ENCODE peak calls at places on chromosomes 3 and 15, in seven cellular contexts. One of them, this sample, is unnamed.

GRCh38 chr3:185825639-185826481 is 1.0 kb upstream of the IGF2BP2 start:
- DNase-seq in AG09319: no peak
- DNase-seq in heart left ventricle: peak
- DNase-seq in activated B cell treated with CpG ODN at 0.5 μM for 24 hours: peak
- DNase-seq in GM20000: peak
- DNase-seq in omental fat pad: no peak
- DNase-seq in GM12878: no peak
- DNase-seq in this sample: no peak

GRCh38 chr3:66138336-66139234 is 82.2 kb upstream of the SLC25A26 start:
- DNase-seq in omental fat pad: no peak
- DNase-seq in GM12878: no peak
- DNase-seq in GM20000: peak
- DNase-seq in AG09319: peak
- DNase-seq in heart left ventricle: peak
- DNase-seq in activated B cell treated with CpG ODN at 0.5 μM for 24 hours: no peak
- DNase-seq in this sample: no peak

GRCh38 chr3:4830586-4830914 is 148.7 kb upstream of the BHLHE40 start:
- DNase-seq in GM12878: no peak
- DNase-seq in AG09319: no peak
- DNase-seq in heart left ventricle: no peak
- DNase-seq in omental fat pad: no peak
- DNase-seq in GM20000: no peak
- DNase-seq in activated B cell treated with CpG ODN at 0.5 μM for 24 hours: no peak
- DNase-seq in this sample: no peak

GRCh38 chr15:80214979-80215378 is 37.0 kb downstream of the CTXND1 start:
- DNase-seq in GM20000: no peak
- DNase-seq in heart left ventricle: no peak
- DNase-seq in GM12878: no peak
- DNase-seq in omental fat pad: no peak
- DNase-seq in activated B cell treated with CpG ODN at 0.5 μM for 24 hours: no peak
- DNase-seq in AG09319: no peak
- DNase-seq in this sample: no peak

GRCh38 chr15:81400640-81401236 is 26.7 kb upstream of the TMC3 start:
- DNase-seq in heart left ventricle: no peak
- DNase-seq in activated B cell treated with CpG ODN at 0.5 μM for 24 hours: no peak
- DNase-seq in GM20000: peak
- DNase-seq in GM12878: peak
- DNase-seq in omental fat pad: no peak
- DNase-seq in AG09319: peak
- DNase-seq in this sample: peak

GRCh38 chr3:69104585-69104984 is 17.8 kb downstream of the LMOD3 start:
- DNase-seq in omental fat pad: no peak
- DNase-seq in GM12878: no peak
- DNase-seq in GM20000: no peak
- DNase-seq in activated B cell treated with CpG ODN at 0.5 μM for 24 hours: no peak
- DNase-seq in heart left ventricle: no peak
- DNase-seq in AG09319: no peak
- DNase-seq in this sample: no peak

GRCh38 chr15:49421991-49422390 is 1.1 kb upstream of the FGF7 start:
- DNase-seq in omental fat pad: no peak
- DNase-seq in heart left ventricle: peak
- DNase-seq in activated B cell treated with CpG ODN at 0.5 μM for 24 hours: peak
- DNase-seq in GM12878: peak
- DNase-seq in GM20000: peak
- DNase-seq in AG09319: peak
- DNase-seq in this sample: peak

GRCh38 chr3:141368062-141368924 is at the start of gene ZBTB38:
- DNase-seq in activated B cell treated with CpG ODN at 0.5 μM for 24 hours: no peak
- DNase-seq in AG09319: peak
- DNase-seq in GM12878: no peak
- DNase-seq in omental fat pad: peak
- DNase-seq in heart left ventricle: peak
- DNase-seq in GM20000: peak
- DNase-seq in this sample: peak

GRCh38 chr15:99618941-99619411 is 53.2 kb downstream of the MEF2A start:
- DNase-seq in activated B cell treated with CpG ODN at 0.5 μM for 24 hours: no peak
- DNase-seq in heart left ventricle: no peak
- DNase-seq in GM20000: no peak
- DNase-seq in omental fat pad: no peak
- DNase-seq in AG09319: no peak
- DNase-seq in GM12878: no peak
- DNase-seq in this sample: no peak

GRCh38 chr3:152073267-152073666 is 195.5 kb upstream of the MBNL1 start:
- DNase-seq in GM12878: no peak
- DNase-seq in GM20000: no peak
- DNase-seq in activated B cell treated with CpG ODN at 0.5 μM for 24 hours: no peak
- DNase-seq in AG09319: no peak
- DNase-seq in heart left ventricle: no peak
- DNase-seq in omental fat pad: no peak
- DNase-seq in this sample: no peak

GRCh38 chr15:61266916-61267315 is 37.8 kb upstream of the RORA start:
- DNase-seq in GM12878: no peak
- DNase-seq in AG09319: no peak
- DNase-seq in omental fat pad: no peak
- DNase-seq in heart left ventricle: no peak
- DNase-seq in GM20000: no peak
- DNase-seq in activated B cell treated with CpG ODN at 0.5 μM for 24 hours: no peak
- DNase-seq in this sample: no peak

GRCh38 chr15:41438206-41438605 is 21.3 kb downstream of the RTF1 start:
- DNase-seq in omental fat pad: no peak
- DNase-seq in GM12878: no peak
- DNase-seq in activated B cell treated with CpG ODN at 0.5 μM for 24 hours: no peak
- DNase-seq in AG09319: no peak
- DNase-seq in heart left ventricle: no peak
- DNase-seq in GM20000: no peak
- DNase-seq in this sample: no peak

GRCh38 chr15:50053457-50053856 is 65.6 kb downstream of the ATP8B4 start:
- DNase-seq in omental fat pad: no peak
- DNase-seq in GM20000: no peak
- DNase-seq in GM12878: no peak
- DNase-seq in heart left ventricle: no peak
- DNase-seq in AG09319: no peak
- DNase-seq in activated B cell treated with CpG ODN at 0.5 μM for 24 hours: no peak
- DNase-seq in this sample: no peak

GRCh38 chr3:13579089-13579488 is 30.2 kb downstream of the FBLN2 start:
- DNase-seq in activated B cell treated with CpG ODN at 0.5 μM for 24 hours: no peak
- DNase-seq in GM20000: no peak
- DNase-seq in GM12878: no peak
- DNase-seq in heart left ventricle: no peak
- DNase-seq in AG09319: peak
- DNase-seq in omental fat pad: no peak
- DNase-seq in this sample: peak

GRCh38 chr3:170059447-170059846 is 21.7 kb downstream of the GPR160 start:
- DNase-seq in activated B cell treated with CpG ODN at 0.5 μM for 24 hours: no peak
- DNase-seq in GM20000: no peak
- DNase-seq in GM12878: no peak
- DNase-seq in heart left ventricle: no peak
- DNase-seq in omental fat pad: no peak
- DNase-seq in AG09319: no peak
- DNase-seq in this sample: no peak

GRCh38 chr3:170062068-170062467 is 24.3 kb downstream of the GPR160 start:
- DNase-seq in AG09319: no peak
- DNase-seq in GM12878: no peak
- DNase-seq in heart left ventricle: no peak
- DNase-seq in omental fat pad: no peak
- DNase-seq in activated B cell treated with CpG ODN at 0.5 μM for 24 hours: no peak
- DNase-seq in GM20000: no peak
- DNase-seq in this sample: no peak

GRCh38 chr3:170063691-170064090 is 25.9 kb downstream of the GPR160 start:
- DNase-seq in omental fat pad: no peak
- DNase-seq in GM20000: no peak
- DNase-seq in activated B cell treated with CpG ODN at 0.5 μM for 24 hours: no peak
- DNase-seq in AG09319: no peak
- DNase-seq in GM12878: no peak
- DNase-seq in heart left ventricle: no peak
- DNase-seq in this sample: no peak

GRCh38 chr3:170064108-170064507 is 26.3 kb downstream of the GPR160 start:
- DNase-seq in AG09319: no peak
- DNase-seq in heart left ventricle: no peak
- DNase-seq in GM20000: no peak
- DNase-seq in omental fat pad: no peak
- DNase-seq in GM12878: no peak
- DNase-seq in activated B cell treated with CpG ODN at 0.5 μM for 24 hours: no peak
- DNase-seq in this sample: no peak

DNA sequence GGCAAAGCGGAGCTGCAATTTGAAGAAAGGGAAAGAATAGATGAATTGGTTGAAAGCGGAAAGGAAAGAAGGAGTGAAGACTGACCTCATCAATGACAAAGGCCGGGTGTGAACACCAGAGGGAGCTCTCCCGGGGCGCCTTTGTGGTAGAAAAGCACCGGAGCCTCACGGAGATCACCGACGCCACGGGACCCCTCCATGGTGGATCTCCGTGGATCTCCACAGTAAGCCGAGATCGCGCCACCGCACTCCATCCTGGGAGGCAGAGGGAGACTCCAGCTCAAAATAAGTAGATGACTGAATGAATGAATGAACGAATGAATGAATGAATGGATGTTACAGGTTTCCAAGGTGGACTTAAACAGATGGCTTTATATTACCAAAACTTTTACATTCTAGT is 25.0 kb downstream of the GPR160 start:
- DNase-seq in GM12878: no peak
- DNase-seq in AG09319: no peak
- DNase-seq in GM20000: no peak
- DNase-seq in omental fat pad: no peak
- DNase-seq in activated B cell treated with CpG ODN at 0.5 μM for 24 hours: no peak
- DNase-seq in heart left ventricle: no peak
- DNase-seq in this sample: no peak
- TF ChIP-seq CTCF in GM12878: no peak
- TF ChIP-seq CTCF in AG09319: no peak
- TF ChIP-seq CTCF in GM20000: no peak
- TF ChIP-seq CTCF in omental fat pad: no peak
- TF ChIP-seq CTCF in activated B cell treated with CpG ODN at 0.5 μM for 24 hours: no peak
- TF ChIP-seq CTCF in heart left ventricle: no peak
- TF ChIP-seq CTCF in this sample: no peak

GRCh38 chr3:127822166-127822835 is at the start of gene MGLL:
- DNase-seq in omental fat pad: no peak
- DNase-seq in GM20000: peak
- DNase-seq in heart left ventricle: peak
- DNase-seq in GM12878: no peak
- DNase-seq in activated B cell treated with CpG ODN at 0.5 μM for 24 hours: peak
- DNase-seq in AG09319: no peak
- DNase-seq in this sample: no peak
- TF ChIP-seq CTCF in omental fat pad: no peak
- TF ChIP-seq CTCF in GM20000: no peak
- TF ChIP-seq CTCF in heart left ventricle: peak
- TF ChIP-seq CTCF in GM12878: no peak
- TF ChIP-seq CTCF in activated B cell treated with CpG ODN at 0.5 μM for 24 hours: no peak
- TF ChIP-seq CTCF in AG09319: no peak
- TF ChIP-seq CTCF in this sample: no peak

DNA sequence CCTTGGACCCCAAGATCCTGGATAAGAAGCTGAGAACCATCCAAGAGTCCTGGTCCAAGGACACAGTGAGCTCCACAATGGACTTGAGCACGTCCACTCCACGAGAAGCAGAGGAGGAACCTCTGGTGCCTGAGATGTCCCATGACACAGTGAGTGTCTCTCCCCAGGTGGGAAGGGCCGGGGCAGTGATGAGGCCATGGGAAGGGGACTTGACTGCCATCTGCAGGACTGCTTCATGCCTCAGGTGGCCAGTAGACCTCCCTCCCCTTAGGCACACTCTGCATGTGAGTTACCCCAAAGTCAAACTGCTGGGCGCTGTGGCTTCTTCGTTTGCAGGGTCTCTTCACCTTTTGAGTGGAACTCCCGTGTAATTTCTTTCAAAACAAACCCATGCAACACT is 59.7 kb downstream of the CCDC33 start:
- DNase-seq in AG09319: no peak
- DNase-seq in activated B cell treated with CpG ODN at 0.5 μM for 24 hours: no peak
- DNase-seq in GM12878: no peak
- DNase-seq in GM20000: no peak
- DNase-seq in heart left ventricle: no peak
- DNase-seq in omental fat pad: no peak
- DNase-seq in this sample: no peak
- TF ChIP-seq CTCF in AG09319: no peak
- TF ChIP-seq CTCF in activated B cell treated with CpG ODN at 0.5 μM for 24 hours: no peak
- TF ChIP-seq CTCF in GM12878: no peak
- TF ChIP-seq CTCF in GM20000: peak
- TF ChIP-seq CTCF in heart left ventricle: peak
- TF ChIP-seq CTCF in omental fat pad: no peak
- TF ChIP-seq CTCF in this sample: no peak

GRCh38 chr3:43995078-43995928 is 246.4 kb upstream of the TOPAZ1 start:
- DNase-seq in GM12878: no peak
- DNase-seq in omental fat pad: no peak
- DNase-seq in heart left ventricle: no peak
- DNase-seq in activated B cell treated with CpG ODN at 0.5 μM for 24 hours: peak
- DNase-seq in GM20000: peak
- DNase-seq in AG09319: no peak
- DNase-seq in this sample: no peak

GRCh38 chr3:43998374-43998840 is 243.3 kb upstream of the TOPAZ1 start:
- DNase-seq in activated B cell treated with CpG ODN at 0.5 μM for 24 hours: no peak
- DNase-seq in AG09319: no peak
- DNase-seq in omental fat pad: no peak
- DNase-seq in GM12878: no peak
- DNase-seq in GM20000: peak
- DNase-seq in heart left ventricle: no peak
- DNase-seq in this sample: no peak

GRCh38 chr3:43997788-43998373 is 243.8 kb upstream of the TOPAZ1 start:
- DNase-seq in heart left ventricle: no peak
- DNase-seq in omental fat pad: no peak
- DNase-seq in activated B cell treated with CpG ODN at 0.5 μM for 24 hours: no peak
- DNase-seq in AG09319: no peak
- DNase-seq in GM20000: peak
- DNase-seq in GM12878: no peak
- DNase-seq in this sample: no peak

GRCh38 chr3:43995929-43996378 is 245.7 kb upstream of the TOPAZ1 start:
- DNase-seq in heart left ventricle: no peak
- DNase-seq in GM12878: no peak
- DNase-seq in GM20000: peak
- DNase-seq in AG09319: no peak
- DNase-seq in activated B cell treated with CpG ODN at 0.5 μM for 24 hours: peak
- DNase-seq in omental fat pad: no peak
- DNase-seq in this sample: no peak

DNA sequence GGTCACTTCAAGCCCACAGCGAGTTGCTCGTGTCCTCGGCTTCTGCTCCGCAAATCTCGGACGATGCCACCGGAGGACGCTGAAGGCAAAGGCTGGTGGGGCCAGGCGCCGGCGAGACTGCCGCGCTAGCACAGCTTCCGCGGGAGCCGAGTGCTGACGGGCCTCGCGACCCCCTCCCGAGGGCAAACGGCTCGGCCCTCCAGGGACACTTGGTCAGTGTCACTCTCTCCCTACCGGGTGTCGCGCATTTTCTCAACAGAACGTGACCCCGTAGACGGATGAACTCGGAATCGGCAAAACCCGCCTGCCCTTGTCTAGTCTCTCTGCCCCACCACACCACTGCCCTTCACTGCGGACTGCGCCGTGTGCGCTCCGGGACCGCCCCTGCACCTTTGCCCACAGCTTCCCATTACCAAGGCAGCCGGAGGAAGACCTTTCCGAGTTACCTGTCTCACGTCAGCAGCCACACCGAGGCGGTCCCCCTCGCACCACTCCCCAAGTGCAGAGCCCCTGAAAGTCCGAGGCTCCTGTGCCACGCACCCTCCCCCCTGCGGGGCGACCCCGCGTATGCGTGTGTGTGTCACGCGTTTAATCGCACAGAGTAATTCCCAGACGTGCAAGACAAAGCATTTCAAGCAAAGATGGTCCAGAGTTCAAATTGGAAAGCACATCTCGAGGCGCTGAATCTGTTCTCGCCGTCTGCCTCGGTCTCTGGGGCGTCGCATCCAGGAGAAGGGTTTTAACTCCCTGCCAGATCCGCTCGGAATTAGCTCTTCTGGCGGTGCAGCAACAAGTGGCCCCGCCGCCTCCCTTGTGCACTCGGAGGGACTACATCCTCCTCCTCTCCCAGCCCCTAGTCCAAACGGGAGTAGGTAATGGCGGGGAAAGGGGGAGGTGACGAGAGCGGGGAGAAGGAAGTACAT is 245.0 kb upstream of the TOPAZ1 start:
- DNase-seq in AG09319: no peak
- DNase-seq in heart left ventricle: no peak
- DNase-seq in GM12878: no peak
- DNase-seq in omental fat pad: no peak
- DNase-seq in activated B cell treated with CpG ODN at 0.5 μM for 24 hours: peak
- DNase-seq in GM20000: peak
- DNase-seq in this sample: no peak
- TF ChIP-seq CTCF in AG09319: peak
- TF ChIP-seq CTCF in heart left ventricle: peak
- TF ChIP-seq CTCF in GM12878: peak
- TF ChIP-seq CTCF in omental fat pad: no peak
- TF ChIP-seq CTCF in activated B cell treated with CpG ODN at 0.5 μM for 24 hours: no peak
- TF ChIP-seq CTCF in GM20000: peak
- TF ChIP-seq CTCF in this sample: peak

This sample was measured in AG09309.